ENCODE peak calls at places on chromosomes 7 and 10, in seven cellular contexts. T, I, S, Z, Y, A and M are unnamed samples.

GRCh38 chr10:58638406-58638805 is 125.7 kb downstream of the BICC1 start:
- DNase-seq in I (no peak), Y (no peak), A (no peak), S (no peak), Z (no peak), T (no peak), M (no peak)

GRCh38 chr10:103888113-103888841 is 29.7 kb downstream of the STN1 start:
- DNase-seq in A (no peak), Y (peak), I (peak), T (peak), Z (no peak), S (peak), M (peak)

GRCh38 chr10:99888623-99889022 is 106.2 kb downstream of the ABCC2 start:
- DNase-seq in T (no peak), Z (no peak), Y (no peak), S (no peak), A (no peak), I (no peak), M (no peak)

GRCh38 chr10:110336111-110336721 is 31.5 kb upstream of the SMNDC1 start:
- DNase-seq in Z (no peak), T (no peak), A (peak), Y (no peak), I (peak), S (no peak), M (no peak)

GRCh38 chr10:124384591-124385190 is 34.0 kb downstream of the OAT start:
- DNase-seq in Y (no peak), T (no peak), S (no peak), Z (no peak), I (peak), A (no peak), M (no peak)

GRCh38 chr7:102042016-102042656 is 224.7 kb downstream of the CUX1 start:
- DNase-seq in A (no peak), Z (no peak), I (no peak), T (peak), Y (no peak), S (peak), M (no peak)

GRCh38 chr7:74134117-74134539 is 40.0 kb upstream of the EIF4H start:
- DNase-seq in T (no peak), S (no peak), A (no peak), Y (peak), Z (no peak), I (no peak), M (peak)

GRCh38 chr7:42087616-42088015 is 149.4 kb downstream of the GLI3 start:
- DNase-seq in S (no peak), A (no peak), Z (no peak), T (no peak), Y (no peak), I (no peak), M (no peak)

GRCh38 chr7:43766564-43766963 is 8.1 kb downstream of the BLVRA start:
- DNase-seq in Y (peak), T (no peak), I (no peak), A (no peak), S (no peak), Z (no peak), M (no peak)

GRCh38 chr7:155568961-155569360 is 22.6 kb upstream of the CNPY1 start:
- DNase-seq in S (no peak), T (no peak), Y (no peak), A (no peak), I (no peak), Z (no peak), M (no peak)

GRCh38 chr7:149071641-149072437 is 18.7 kb downstream of the ZNF786 start:
- DNase-seq in A (peak), Y (peak), T (no peak), Z (no peak), S (peak), I (peak), M (peak)

GRCh38 chr7:141433698-141434097 is 117.5 kb upstream of the AGK start:
- DNase-seq in I (no peak), S (no peak), Z (no peak), T (no peak), Y (no peak), A (no peak), M (no peak)

GRCh38 chr7:64046041-64046389 is 781 bp downstream of the ZNF727 start:
- DNase-seq in S (no peak), I (no peak), T (no peak), Y (no peak), Z (no peak), A (no peak), M (no peak)

GRCh38 chr10:55989188-55989587 is 371.9 kb downstream of the ZWINT start:
- DNase-seq in Z (no peak), T (no peak), I (no peak), A (no peak), S (no peak), Y (no peak), M (no peak)

GRCh38 chr10:59872892-59873463 is 33.4 kb downstream of the CCDC6 start:
- DNase-seq in I (no peak), Z (no peak), Y (peak), T (peak), S (no peak), A (no peak), M (no peak)

GRCh38 chr7:40057292-40057691 is 77.1 kb downstream of the MPLKIP start:
- DNase-seq in Z (no peak), Y (peak), T (no peak), S (no peak), I (no peak), A (no peak), M (no peak)

GRCh38 chr7:159107052-159107892 is 37.4 kb downstream of the VIPR2 start:
- DNase-seq in S (no peak), A (no peak), Y (no peak), T (no peak), I (no peak), Z (no peak), M (no peak)

GRCh38 chr10:71606721-71607430 is 112.7 kb downstream of the C10orf105 start:
- DNase-seq in S (no peak), T (no peak), I (no peak), Y (no peak), Z (no peak), A (no peak), M (no peak)

GRCh38 chr7:155145477-155146255 is 75.5 kb downstream of the HTR5A start:
- DNase-seq in I (no peak), A (no peak), S (no peak), Z (no peak), Y (no peak), T (no peak), M (no peak)

GRCh38 chr7:151411551-151411950 is 1.7 kb upstream of the WDR86 start:
- DNase-seq in I (peak), Z (no peak), S (no peak), Y (peak), A (no peak), T (no peak), M (no peak)

GRCh38 chr10:126926568-126926967 is 21.3 kb downstream of the DOCK1 start:
- DNase-seq in Z (no peak), T (no peak), A (no peak), I (no peak), Y (no peak), S (no peak), M (no peak)

GRCh38 chr7:142523821-142524460 is 225.3 kb upstream of the PRSS1 start:
- DNase-seq in T (no peak), Z (no peak), Y (no peak), I (no peak), S (no peak), A (no peak), M (no peak)

GRCh38 chr10:3660753-3661152 is 124.3 kb downstream of the KLF6 start:
- DNase-seq in Z (no peak), I (no peak), S (no peak), T (no peak), Y (no peak), A (no peak), M (no peak)

GRCh38 chr7:26949319-26949718 is 84.9 kb upstream of the SKAP2 start:
- DNase-seq in Y (no peak), I (no peak), A (no peak), Z (no peak), T (peak), S (no peak), M (no peak)

GRCh38 chr10:30062582-30062981 is 3.2 kb upstream of the JCAD start:
- DNase-seq in Y (no peak), Z (no peak), I (no peak), T (no peak), A (no peak), S (no peak), M (no peak)

GRCh38 chr10:30058570-30059132 is 735 bp downstream of the JCAD start:
- DNase-seq in S (no peak), Y (no peak), T (no peak), Z (no peak), I (peak), A (peak), M (no peak)

GRCh38 chr10:30059209-30060107 is at the start of gene JCAD:
- DNase-seq in A (peak), I (peak), S (no peak), Z (no peak), T (no peak), Y (peak), M (peak)

GRCh38 chr10:30063098-30063497 is 3.7 kb upstream of the JCAD start:
- DNase-seq in S (no peak), I (no peak), Y (no peak), Z (no peak), T (no peak), A (no peak), M (no peak)

GRCh38 chr10:30062090-30062489 is 2.7 kb upstream of the JCAD start:
- DNase-seq in T (no peak), Y (no peak), I (no peak), S (no peak), A (no peak), Z (no peak), M (no peak)
- TF ChIP-seq JUND in T (no peak), Y (no peak), I (peak), S (no peak), A (no peak), Z (no peak), M (no peak)

GRCh38 chr10:131071721-131072120 is 239.8 kb downstream of the TCERG1L start:
- DNase-seq in S (no peak), Y (no peak), Z (no peak), A (no peak), T (no peak), I (no peak), M (no peak)
- TF ChIP-seq JUND in S (no peak), Y (no peak), Z (no peak), A (no peak), T (no peak), I (no peak), M (no peak)

GRCh38 chr10:116775488-116776400 is 33.4 kb upstream of the HSPA12A start:
- DNase-seq in I (no peak), Z (no peak), S (no peak), Y (no peak), A (no peak), T (no peak), M (no peak)

GRCh38 chr10:116783011-116783655 is 40.8 kb upstream of the HSPA12A start:
- DNase-seq in S (no peak), A (no peak), Y (no peak), T (no peak), Z (no peak), I (no peak), M (no peak)

GRCh38 chr10:116780691-116781205 is 38.4 kb upstream of the HSPA12A start:
- DNase-seq in Y (no peak), A (no peak), S (no peak), T (no peak), I (no peak), Z (no peak), M (no peak)

GRCh38 chr10:116777006-116777405 is 34.6 kb upstream of the HSPA12A start:
- DNase-seq in A (no peak), Z (no peak), S (no peak), T (no peak), I (no peak), Y (no peak), M (no peak)

GRCh38 chr10:116779076-116779687 is 36.8 kb upstream of the HSPA12A start:
- DNase-seq in Y (no peak), I (no peak), S (peak), A (no peak), Z (no peak), T (no peak), M (no peak)
- TF ChIP-seq JUND in Y (no peak), I (no peak), S (no peak), A (no peak), Z (no peak), T (no peak), M (no peak)

DNA sequence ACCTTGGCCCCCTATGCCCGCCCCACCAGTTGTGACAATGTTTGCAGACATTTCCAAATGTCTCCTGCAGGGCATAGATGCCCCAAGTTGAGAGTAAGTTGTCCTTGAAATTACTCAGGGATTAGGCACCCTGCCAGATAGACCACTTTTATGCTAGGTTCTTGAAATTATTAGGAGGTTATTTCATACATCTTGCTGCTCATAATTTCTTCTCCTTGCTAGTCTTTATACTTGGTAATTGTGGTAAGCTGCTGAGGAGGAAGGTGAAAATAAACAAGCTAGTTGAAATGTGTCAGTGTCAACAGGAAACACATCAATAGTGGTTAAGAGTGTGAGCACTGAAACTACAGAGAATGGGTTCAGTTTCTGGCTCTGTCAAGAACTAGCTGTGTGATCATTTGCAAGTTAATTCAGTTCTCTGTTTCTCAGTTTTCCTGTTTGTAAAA is 63.7 kb upstream of the AOAH start:
- DNase-seq in Y (no peak), S (no peak), Z (peak), A (no peak), I (no peak), T (no peak), M (no peak)
- TF ChIP-seq JUND in Y (no peak), S (no peak), Z (no peak), A (no peak), I (no peak), T (no peak), M (no peak)

DNA sequence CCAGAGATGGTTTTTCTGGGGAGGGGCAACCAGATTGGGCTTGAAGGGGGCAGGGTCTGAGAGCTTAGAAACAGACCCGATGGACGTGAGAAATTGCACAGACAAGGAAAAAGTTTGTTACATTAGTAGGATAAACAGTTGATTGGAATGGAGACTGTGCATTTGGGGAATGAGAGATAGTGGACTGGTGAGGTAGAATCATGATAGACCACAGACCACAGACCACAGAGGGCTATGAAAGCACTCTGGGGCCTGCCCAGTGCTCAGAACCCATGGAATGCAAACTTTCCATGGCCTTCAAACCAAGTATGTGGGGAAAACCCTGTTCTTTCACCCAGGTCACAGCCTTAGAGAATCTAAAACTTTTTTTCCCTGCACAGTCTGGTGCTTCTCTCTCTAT is 210.0 kb downstream of the ZNF365 start:
- DNase-seq in I (no peak), S (no peak), Z (no peak), A (no peak), Y (no peak), T (no peak), M (no peak)
- TF ChIP-seq JUND in I (peak), S (no peak), Z (no peak), A (no peak), Y (no peak), T (no peak), M (no peak)

DNA sequence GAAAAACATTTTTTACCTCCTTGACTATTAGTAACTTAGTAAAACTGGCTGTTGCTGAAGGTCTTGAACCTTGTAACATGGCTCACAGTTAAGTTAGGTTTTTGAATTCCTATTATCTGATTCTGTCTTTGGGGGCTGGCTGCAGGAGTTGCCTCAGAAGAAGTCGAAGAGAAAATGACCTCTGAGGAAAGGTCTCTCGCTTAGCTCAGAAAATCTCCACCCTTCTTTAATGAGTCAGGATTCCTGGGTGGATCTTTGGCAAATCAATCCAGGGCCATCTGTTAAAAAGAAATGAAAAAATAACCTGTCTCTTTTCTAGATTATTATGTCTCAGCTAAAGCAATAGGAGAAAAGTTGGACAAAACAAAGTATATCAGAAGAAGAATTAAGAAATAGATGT is 267.8 kb upstream of the SEMA3C start:
- DNase-seq in I (no peak), T (no peak), Z (no peak), S (no peak), Y (no peak), A (no peak), M (no peak)
- TF ChIP-seq JUND in I (no peak), T (no peak), Z (no peak), S (no peak), Y (no peak), A (no peak), M (no peak)

GRCh38 chr10:8071006-8071405 is 16.5 kb downstream of the GATA3 start:
- DNase-seq in A (no peak), Y (no peak), S (no peak), T (no peak), Z (no peak), I (no peak), M (no peak)
- TF ChIP-seq JUND in A (no peak), Y (no peak), S (no peak), T (no peak), Z (no peak), I (peak), M (no peak)

GRCh38 chr10:34294137-34294536 is 521.0 kb downstream of the PARD3 start:
- DNase-seq in Y (no peak), Z (no peak), T (no peak), A (no peak), S (no peak), I (no peak), M (no peak)

GRCh38 chr10:34292675-34293074 is 522.4 kb downstream of the PARD3 start:
- DNase-seq in Y (no peak), T (no peak), S (no peak), A (no peak), Z (no peak), I (no peak), M (no peak)

GRCh38 chr10:34290412-34291082 is 524.5 kb downstream of the PARD3 start:
- DNase-seq in I (no peak), A (no peak), Y (no peak), S (no peak), Z (no peak), T (peak), M (no peak)

GRCh38 chr10:34291466-34292177 is 523.5 kb downstream of the PARD3 start:
- DNase-seq in T (peak), I (no peak), S (no peak), Y (no peak), Z (peak), A (no peak), M (no peak)

DNA sequence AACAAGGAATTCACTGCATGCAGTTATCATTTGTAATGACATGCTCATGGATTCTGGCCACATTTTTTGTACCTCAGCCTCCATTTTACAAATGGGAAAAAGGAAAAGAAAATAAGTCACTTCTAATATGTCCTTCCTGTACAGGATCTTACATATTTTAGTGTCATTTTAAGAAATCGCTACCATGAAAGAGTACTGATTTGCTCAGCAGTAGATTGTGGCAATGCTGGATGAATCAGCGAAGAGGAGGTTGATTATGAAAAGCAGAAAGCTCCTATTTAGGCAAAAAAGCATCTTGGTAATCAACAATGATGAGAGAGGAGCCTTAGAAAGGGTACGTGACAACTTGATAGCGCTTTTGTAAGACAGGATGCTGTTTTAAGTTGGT is 522.9 kb downstream of the PARD3 start:
- DNase-seq in Z (no peak), T (no peak), S (no peak), I (no peak), Y (no peak), A (no peak), M (no peak)
- TF ChIP-seq JUND in Z (no peak), T (no peak), S (no peak), I (no peak), Y (no peak), A (no peak), M (no peak)

GRCh38 chr10:70512149-70512611 is 33.6 kb downstream of the PALD1 start:
- DNase-seq in Y (no peak), T (no peak), I (peak), Z (no peak), S (no peak), A (no peak), M (peak)
- TF ChIP-seq JUND in Y (no peak), T (no peak), I (no peak), Z (no peak), S (no peak), A (no peak), M (no peak)